ENCODE peak calls at places on chromosomes 4 and X, in nine cellular contexts. B is cardiac muscle cell, A is EL, N is mesenchymal stem cell, O is renal cortical epithelial cell, Q is SW480, P is hypothalamus, U is substantia nigra, C is mesendoderm. W is an unnamed sample.
A peak's percentile ranks its signal among the peaks of the same experiment; 100 is the strongest.

GRCh38 chrX:122154019-122154418 is 1030.1 kb upstream of the GRIA3 start:
- DNase-seq in A (no peak), N (no peak), B (peak; percentile 0), U (no peak), O (no peak), C (no peak), P (no peak), Q (no peak), W (no peak)

GRCh38 chrX:16885628-16886027 is 15.5 kb upstream of the RBBP7 start:
- DNase-seq in A (no peak), U (no peak), C (no peak), Q (no peak), B (no peak), P (no peak), O (no peak), N (no peak), W (no peak)

GRCh38 chr4:111808174-111808573 is 337.1 kb upstream of the FAM241A start:
- DNase-seq in N (no peak), Q (no peak), P (no peak), B (no peak), A (no peak), C (no peak), U (no peak), O (no peak), W (no peak)

GRCh38 chrX:73930300-73930699 is 367.3 kb downstream of the CHIC1 start:
- DNase-seq in B (no peak), Q (no peak), C (no peak), N (no peak), P (no peak), U (no peak), A (peak; percentile 34), O (no peak), W (no peak)

GRCh38 chrX:149982310-149982709 is 44.0 kb upstream of the EOLA2 start:
- DNase-seq in O (peak; percentile 21), C (peak; percentile 8), B (peak; percentile 54), N (no peak), Q (no peak), U (no peak), A (peak; percentile 42), P (no peak), W (no peak)

GRCh38 chrX:119190251-119190651 is 45.8 kb upstream of the PGRMC1 start:
- DNase-seq in N (no peak), B (no peak), A (no peak), U (no peak), C (no peak), P (no peak), O (no peak), Q (no peak), W (no peak)

GRCh38 chr4:161929966-161930365 is 233.8 kb downstream of the FSTL5 start:
- DNase-seq in A (no peak), Q (no peak), N (no peak), U (no peak), O (peak; percentile 67), B (no peak), P (peak; percentile 43), C (no peak), W (no peak)

GRCh38 chr4:476501-476900 is 22.5 kb downstream of the ZNF721 start:
- DNase-seq in Q (no peak), N (no peak), A (no peak), P (no peak), B (no peak), U (no peak), C (no peak), O (peak; percentile 64), W (no peak)

GRCh38 chr4:157217708-157218107 is 2.8 kb upstream of the GRIA2 start:
- DNase-seq in P (no peak), B (peak; percentile 36), U (no peak), N (peak; percentile 24), A (peak; percentile 11), O (peak; percentile 33), C (peak; percentile 16), Q (no peak), W (no peak)

GRCh38 chr4:156298230-156298629 is 344.6 kb upstream of the CTSO start:
- DNase-seq in N (peak; percentile 81), C (peak; percentile 64), B (no peak), O (peak; percentile 97), A (peak; percentile 76), P (peak; percentile 46), U (no peak), Q (peak; percentile 8), W (no peak)